ENCODE peak calls at places on chromosomes 4 and X, in eight cellular contexts. M is tibial artery, I is NCI-H2029, S is iPS DF 6.9, L is T-helper 1 cell, K is GM12891, N is caudate nucleus, X is SK-MEL-5. P is an unnamed sample.

GRCh38 chr4:1345905-1346780 is 865 bp upstream of the UVSSA start:
- DNase-seq in M (peak), I (no peak), S (no peak), L (peak), K (peak), N (no peak), X (peak), P (no peak)

GRCh38 chr4:175453456-175453855 is 358.6 kb downstream of the GPM6A start:
- DNase-seq in M (no peak), I (no peak), S (no peak), L (no peak), K (no peak), N (no peak), X (no peak), P (no peak)

GRCh38 chrX:102957751-102958150 is 20.7 kb downstream of the RAB40AL start:
- DNase-seq in M (no peak), I (no peak), S (no peak), L (no peak), K (no peak), N (no peak), X (no peak), P (no peak)

GRCh38 chr4:40843696-40844095 is 93.9 kb downstream of the NSUN7 start:
- DNase-seq in M (no peak), I (no peak), S (no peak), L (peak), K (no peak), N (no peak), X (peak), P (no peak)

GRCh38 chr4:165199286-165199685 is 8.1 kb upstream of the KLHL2 start:
- DNase-seq in M (no peak), I (no peak), S (no peak), L (no peak), K (no peak), N (no peak), X (no peak), P (no peak)

GRCh38 chr4:18197467-18197866 is 175.9 kb upstream of the LCORL start:
- DNase-seq in M (no peak), I (no peak), S (no peak), L (no peak), K (no peak), N (no peak), X (no peak), P (no peak)

GRCh38 chr4:1246111-1246881 is 2.6 kb downstream of the CTBP1 start:
- DNase-seq in M (peak), I (no peak), S (no peak), L (no peak), K (peak), N (no peak), X (no peak), P (no peak)

GRCh38 chr4:26484032-26484515 is 6.2 kb downstream of the CCKAR start:
- DNase-seq in M (no peak), I (no peak), S (no peak), L (no peak), K (no peak), N (no peak), X (no peak), P (no peak)

GRCh38 chr4:14196141-14196540 is 568.6 kb upstream of the BOD1L1 start:
- DNase-seq in M (peak), I (no peak), S (peak), L (no peak), K (no peak), N (no peak), X (peak), P (no peak)

GRCh38 chrX:15465347-15465746 is 27.8 kb downstream of the PIR start:
- DNase-seq in M (no peak), I (no peak), S (no peak), L (no peak), K (no peak), N (no peak), X (no peak), P (no peak)

GRCh38 chr4:162793571-162793970 is 373.1 kb downstream of the NAF1 start:
- DNase-seq in M (no peak), I (no peak), S (no peak), L (no peak), K (no peak), N (no peak), X (no peak), P (no peak)

GRCh38 chr4:57342406-57342805 is 232.2 kb upstream of the IGFBP7 start:
- DNase-seq in M (no peak), I (no peak), S (no peak), L (no peak), K (no peak), N (no peak), X (no peak), P (no peak)

GRCh38 chrX:72382199-72382590 is 76.5 kb upstream of the CITED1 start:
- DNase-seq in M (no peak), I (no peak), S (no peak), L (no peak), K (no peak), N (no peak), X (no peak), P (no peak)

GRCh38 chr4:99221980-99222379 is 2.9 kb upstream of the ADH6 start:
- DNase-seq in M (no peak), I (no peak), S (no peak), L (no peak), K (no peak), N (no peak), X (peak), P (no peak)

GRCh38 chr4:128177376-128177959 is 110.1 kb downstream of the PGRMC2 start:
- DNase-seq in M (no peak), I (no peak), S (no peak), L (peak), K (no peak), N (no peak), X (no peak), P (no peak)

GRCh38 chr4:152513078-152513477 is 22.8 kb downstream of the FBXW7 start:
- DNase-seq in M (no peak), I (no peak), S (no peak), L (no peak), K (no peak), N (no peak), X (no peak), P (no peak)

GRCh38 chr4:181968371-181968770 is 274.8 kb upstream of the TENM3 start:
- DNase-seq in M (no peak), I (no peak), S (no peak), L (no peak), K (no peak), N (no peak), X (peak), P (no peak)

GRCh38 chr4:8419222-8420041 is 21.1 kb downstream of the ACOX3 start:
- DNase-seq in M (no peak), I (no peak), S (no peak), L (peak), K (no peak), N (no peak), X (no peak), P (no peak)

GRCh38 chr4:85928775-85929585 is 430.9 kb downstream of the MAPK10 start:
- DNase-seq in M (no peak), I (no peak), S (no peak), L (no peak), K (no peak), N (no peak), X (no peak), P (peak)

GRCh38 chrX:154350429-154351182 is 23.8 kb downstream of the FLNA start:
- DNase-seq in M (no peak), I (no peak), S (no peak), L (no peak), K (no peak), N (no peak), X (no peak), P (no peak)

GRCh38 chr4:188455353-188455752 is 316.1 kb downstream of the TRIML1 start:
- DNase-seq in M (no peak), I (no peak), S (no peak), L (no peak), K (no peak), N (no peak), X (no peak), P (no peak)

GRCh38 chr4:1747603-1747967 is 26.3 kb downstream of the TACC3 start:
- DNase-seq in M (no peak), I (no peak), S (no peak), L (no peak), K (no peak), N (no peak), X (no peak), P (no peak)

GRCh38 chr4:80071643-80072606 is 1.1 kb downstream of the ANTXR2 start:
- DNase-seq in M (peak), I (no peak), S (no peak), L (peak), K (no peak), N (no peak), X (peak), P (peak)

GRCh38 chrX:73562986-73563739 is at the start of gene CHIC1:
- DNase-seq in M (peak), I (peak), S (peak), L (peak), K (peak), N (peak), X (peak), P (peak)

P was measured in hippocampal formation.